ENCODE peak calls at places on chromosome 22, in six cellular contexts. Z is BJ; R is fibroblast of pulmonary artery; E is substantia nigra; J is HFF-Myc; T is activated naive CD8-positive, alpha-beta T cell treated with anti-CD3 and anti-CD28 coated beads, Interleukin-2, amount 50 U/mL, for 24 hours. C is an unnamed sample.
A peak's percentile ranks its signal among the peaks of the same experiment; 100 is the strongest.

GRCh38 chr22:19846620-19847344 is 7.9 kb downstream of the GNB1L start:
- DNase-seq in Z (no peak), R (no peak), E (no peak), J (no peak), T (no peak), C (no peak)

GRCh38 chr22:36536717-36537116 is 7.8 kb upstream of the EIF3D start:
- DNase-seq in Z (no peak), R (no peak), E (no peak), J (no peak), T (no peak), C (peak; percentile 28)

GRCh38 chr22:27214691-27215090 is 557.3 kb downstream of the MIAT start:
- DNase-seq in Z (no peak), R (no peak), E (no peak), J (no peak), T (no peak), C (no peak)

GRCh38 chr22:43018615-43019014 is 3.7 kb upstream of the PACSIN2 start:
- DNase-seq in Z (no peak), R (no peak), E (no peak), J (no peak), T (no peak), C (no peak)

GRCh38 chr22:21690401-21690801 is 24.6 kb downstream of the PPIL2 start:
- DNase-seq in Z (no peak), R (no peak), E (no peak), J (no peak), T (peak; percentile 41), C (no peak)

GRCh38 chr22:35604671-35605457 is 12.3 kb downstream of the MB start:
- DNase-seq in Z (no peak), R (peak; percentile 21), E (no peak), J (no peak), T (peak; percentile 47), C (no peak)

GRCh38 chr22:22171357-22172218 is 73.0 kb upstream of the VPREB1 start:
- DNase-seq in Z (no peak), R (peak; percentile 6), E (no peak), J (no peak), T (no peak), C (no peak)

GRCh38 chr22:19522190-19522880 is 1.9 kb downstream of the CLDN5 start:
- DNase-seq in Z (no peak), R (no peak), E (peak; percentile 57), J (no peak), T (no peak), C (no peak)

GRCh38 chr22:40665312-40665711 is 14.0 kb upstream of the MCHR1 start:
- DNase-seq in Z (peak; percentile 53), R (peak; percentile 59), E (no peak), J (no peak), T (no peak), C (peak; percentile 65)

GRCh38 chr22:25485626-25486545 is 78.6 kb upstream of the GRK3 start:
- DNase-seq in Z (no peak), R (no peak), E (no peak), J (no peak), T (peak; percentile 56), C (no peak)

GRCh38 chr22:33658775-33659174 is 261.5 kb downstream of the LARGE1 start:
- DNase-seq in Z (peak; percentile 22), R (peak; percentile 90), E (no peak), J (no peak), T (no peak), C (peak; percentile 31)

GRCh38 chr22:46054091-46054877 is 77.3 kb upstream of the WNT7B start:
- DNase-seq in Z (no peak), R (peak; percentile 77), E (no peak), J (no peak), T (peak; percentile 44), C (peak; percentile 87)

C was measured in psoas muscle.